ENCODE peak calls at places on chromosomes 13 and 19, in eight cellular contexts. One of them, this sample, is unnamed.

GRCh38 chr19:16370671-16371391 is 46.2 kb downstream of the KLF2 start:
- DNase-seq in body of pancreas: no peak
- DNase-seq in activated T-cell treated with anti-CD3 and anti-CD28 coated beads for 1 hour: no peak
- DNase-seq in tibial nerve: no peak
- DNase-seq in heart left ventricle: peak; percentile 27
- DNase-seq in right lobe of liver: no peak
- DNase-seq in NCI-H774: no peak
- DNase-seq in mesendoderm: no peak
- DNase-seq in this sample: no peak

GRCh38 chr13:33571618-33572017 is 246.3 kb upstream of the RFC3 start:
- DNase-seq in body of pancreas: no peak
- DNase-seq in activated T-cell treated with anti-CD3 and anti-CD28 coated beads for 1 hour: no peak
- DNase-seq in tibial nerve: no peak
- DNase-seq in heart left ventricle: no peak
- DNase-seq in right lobe of liver: no peak
- DNase-seq in NCI-H774: no peak
- DNase-seq in mesendoderm: no peak
- DNase-seq in this sample: no peak

GRCh38 chr19:53809518-53810186 is 14.5 kb downstream of the NLRP12 start:
- DNase-seq in body of pancreas: no peak
- DNase-seq in activated T-cell treated with anti-CD3 and anti-CD28 coated beads for 1 hour: no peak
- DNase-seq in tibial nerve: no peak
- DNase-seq in heart left ventricle: no peak
- DNase-seq in right lobe of liver: no peak
- DNase-seq in NCI-H774: no peak
- DNase-seq in mesendoderm: peak; percentile 80
- DNase-seq in this sample: no peak

GRCh38 chr13:97441414-97441813 is 7.4 kb downstream of the RAP2A start:
- DNase-seq in body of pancreas: no peak
- DNase-seq in activated T-cell treated with anti-CD3 and anti-CD28 coated beads for 1 hour: no peak
- DNase-seq in tibial nerve: no peak
- DNase-seq in heart left ventricle: no peak
- DNase-seq in right lobe of liver: no peak
- DNase-seq in NCI-H774: no peak
- DNase-seq in mesendoderm: no peak
- DNase-seq in this sample: no peak

GRCh38 chr13:86087241-86087640 is 288.0 kb upstream of the SLITRK6 start:
- DNase-seq in body of pancreas: no peak
- DNase-seq in activated T-cell treated with anti-CD3 and anti-CD28 coated beads for 1 hour: no peak
- DNase-seq in tibial nerve: no peak
- DNase-seq in heart left ventricle: no peak
- DNase-seq in right lobe of liver: no peak
- DNase-seq in NCI-H774: no peak
- DNase-seq in mesendoderm: no peak
- DNase-seq in this sample: no peak

GRCh38 chr19:51337861-51338562 is 3.9 kb downstream of the VSIG10L start:
- DNase-seq in body of pancreas: no peak
- DNase-seq in activated T-cell treated with anti-CD3 and anti-CD28 coated beads for 1 hour: no peak
- DNase-seq in tibial nerve: no peak
- DNase-seq in heart left ventricle: no peak
- DNase-seq in right lobe of liver: no peak
- DNase-seq in NCI-H774: no peak
- DNase-seq in mesendoderm: no peak
- DNase-seq in this sample: no peak

GRCh38 chr13:32381539-32381938 is 46.4 kb downstream of the N4BP2L1 start:
- DNase-seq in body of pancreas: peak; percentile 34
- DNase-seq in activated T-cell treated with anti-CD3 and anti-CD28 coated beads for 1 hour: no peak
- DNase-seq in tibial nerve: peak; percentile 26
- DNase-seq in heart left ventricle: no peak
- DNase-seq in right lobe of liver: no peak
- DNase-seq in NCI-H774: no peak
- DNase-seq in mesendoderm: peak; percentile 86
- DNase-seq in this sample: no peak

GRCh38 chr19:48501446-48501960 is 10.1 kb downstream of the LMTK3 start:
- DNase-seq in body of pancreas: peak; percentile 81
- DNase-seq in activated T-cell treated with anti-CD3 and anti-CD28 coated beads for 1 hour: peak; percentile 45
- DNase-seq in tibial nerve: no peak
- DNase-seq in heart left ventricle: no peak
- DNase-seq in right lobe of liver: no peak
- DNase-seq in NCI-H774: peak; percentile 97
- DNase-seq in mesendoderm: peak; percentile 99
- DNase-seq in this sample: no peak

GRCh38 chr19:41784337-41785239 is 11.8 kb upstream of the CEACAM3 start:
- DNase-seq in body of pancreas: no peak
- DNase-seq in activated T-cell treated with anti-CD3 and anti-CD28 coated beads for 1 hour: no peak
- DNase-seq in tibial nerve: no peak
- DNase-seq in heart left ventricle: no peak
- DNase-seq in right lobe of liver: no peak
- DNase-seq in NCI-H774: no peak
- DNase-seq in mesendoderm: no peak
- DNase-seq in this sample: no peak

GRCh38 chr13:34647379-34647778 is 294.7 kb upstream of the NBEA start:
- DNase-seq in body of pancreas: no peak
- DNase-seq in activated T-cell treated with anti-CD3 and anti-CD28 coated beads for 1 hour: no peak
- DNase-seq in tibial nerve: no peak
- DNase-seq in heart left ventricle: no peak
- DNase-seq in right lobe of liver: no peak
- DNase-seq in NCI-H774: no peak
- DNase-seq in mesendoderm: no peak
- DNase-seq in this sample: no peak

GRCh38 chr13:76837811-76838210 is 48.4 kb downstream of the KCTD12 start:
- DNase-seq in body of pancreas: no peak
- DNase-seq in activated T-cell treated with anti-CD3 and anti-CD28 coated beads for 1 hour: no peak
- DNase-seq in tibial nerve: no peak
- DNase-seq in heart left ventricle: no peak
- DNase-seq in right lobe of liver: no peak
- DNase-seq in NCI-H774: no peak
- DNase-seq in mesendoderm: no peak
- DNase-seq in this sample: peak; percentile 32

GRCh38 chr13:39941236-39941635 is 285.8 kb downstream of the COG6 start:
- DNase-seq in body of pancreas: no peak
- DNase-seq in activated T-cell treated with anti-CD3 and anti-CD28 coated beads for 1 hour: no peak
- DNase-seq in tibial nerve: no peak
- DNase-seq in heart left ventricle: no peak
- DNase-seq in right lobe of liver: no peak
- DNase-seq in NCI-H774: no peak
- DNase-seq in mesendoderm: no peak
- DNase-seq in this sample: no peak

This sample was measured in NCI-H1092.